ENCODE peak calls at places on chromosomes 11 and 22, in eight cellular contexts. One of them, this sample, is unnamed.

GRCh38 chr11:113551645-113552044 is 76.4 kb upstream of the DRD2 start:
- DNase-seq in spleen: no peak
- DNase-seq in choroid plexus epithelial cell: no peak
- DNase-seq in upper lobe of right lung: no peak
- DNase-seq in H9: no peak
- DNase-seq in stomach: no peak
- DNase-seq in transverse colon: no peak
- DNase-seq in cardiac muscle cell: no peak
- DNase-seq in this sample: no peak

GRCh38 chr11:124475265-124475664 is 29.8 kb upstream of the OR8B8 start:
- DNase-seq in cardiac muscle cell: no peak
- DNase-seq in upper lobe of right lung: no peak
- DNase-seq in H9: no peak
- DNase-seq in stomach: no peak
- DNase-seq in choroid plexus epithelial cell: no peak
- DNase-seq in spleen: no peak
- DNase-seq in transverse colon: no peak
- DNase-seq in this sample: no peak

GRCh38 chr22:50738649-50739227 is 734 bp downstream of the ACR start:
- DNase-seq in cardiac muscle cell: no peak
- DNase-seq in stomach: peak; percentile 15
- DNase-seq in H9: no peak
- DNase-seq in choroid plexus epithelial cell: no peak
- DNase-seq in upper lobe of right lung: peak; percentile 44
- DNase-seq in spleen: peak; percentile 39
- DNase-seq in transverse colon: no peak
- DNase-seq in this sample: no peak

GRCh38 chr11:12079726-12080556 is 30.4 kb upstream of the MICAL2 start:
- DNase-seq in choroid plexus epithelial cell: peak; percentile 96
- DNase-seq in upper lobe of right lung: peak; percentile 70
- DNase-seq in stomach: peak; percentile 50
- DNase-seq in spleen: no peak
- DNase-seq in cardiac muscle cell: peak; percentile 93
- DNase-seq in transverse colon: peak; percentile 56
- DNase-seq in H9: no peak
- DNase-seq in this sample: no peak

GRCh38 chr11:45289369-45289768 is 3.2 kb upstream of the SYT13 start:
- DNase-seq in transverse colon: no peak
- DNase-seq in spleen: no peak
- DNase-seq in cardiac muscle cell: peak; percentile 56
- DNase-seq in upper lobe of right lung: no peak
- DNase-seq in choroid plexus epithelial cell: peak; percentile 68
- DNase-seq in stomach: no peak
- DNase-seq in H9: no peak
- DNase-seq in this sample: no peak

GRCh38 chr11:111571829-111572501 is 30.3 kb upstream of the SIK2 start:
- DNase-seq in upper lobe of right lung: no peak
- DNase-seq in transverse colon: no peak
- DNase-seq in cardiac muscle cell: peak; percentile 27
- DNase-seq in choroid plexus epithelial cell: peak; percentile 36
- DNase-seq in spleen: no peak
- DNase-seq in H9: no peak
- DNase-seq in stomach: no peak
- DNase-seq in this sample: no peak

GRCh38 chr11:65013130-65013691 is 749 bp upstream of the ARL2 start:
- DNase-seq in choroid plexus epithelial cell: peak; percentile 90
- DNase-seq in H9: no peak
- DNase-seq in stomach: peak; percentile 93
- DNase-seq in transverse colon: peak; percentile 96
- DNase-seq in cardiac muscle cell: peak; percentile 91
- DNase-seq in spleen: peak; percentile 97
- DNase-seq in upper lobe of right lung: peak; percentile 95
- DNase-seq in this sample: peak; percentile 93

GRCh38 chr11:38060930-38061329 is 1462.9 kb upstream of the RAG2 start:
- DNase-seq in choroid plexus epithelial cell: peak; percentile 15
- DNase-seq in cardiac muscle cell: no peak
- DNase-seq in H9: no peak
- DNase-seq in spleen: no peak
- DNase-seq in stomach: no peak
- DNase-seq in transverse colon: no peak
- DNase-seq in upper lobe of right lung: no peak
- DNase-seq in this sample: no peak

GRCh38 chr11:63534895-63535461 is 1.6 kb upstream of the PLAAT4 start:
- DNase-seq in upper lobe of right lung: no peak
- DNase-seq in choroid plexus epithelial cell: no peak
- DNase-seq in H9: no peak
- DNase-seq in transverse colon: no peak
- DNase-seq in stomach: no peak
- DNase-seq in cardiac muscle cell: no peak
- DNase-seq in spleen: no peak
- DNase-seq in this sample: no peak

GRCh38 chr11:82906236-82906635 is 4.7 kb downstream of the DDIAS start:
- DNase-seq in H9: no peak
- DNase-seq in transverse colon: no peak
- DNase-seq in cardiac muscle cell: peak; percentile 56
- DNase-seq in choroid plexus epithelial cell: peak; percentile 52
- DNase-seq in stomach: no peak
- DNase-seq in spleen: no peak
- DNase-seq in upper lobe of right lung: no peak
- DNase-seq in this sample: no peak

GRCh38 chr22:48478529-48479265 is 1349.0 kb downstream of the BRD1 start:
- DNase-seq in upper lobe of right lung: no peak
- DNase-seq in cardiac muscle cell: no peak
- DNase-seq in spleen: peak; percentile 43
- DNase-seq in transverse colon: no peak
- DNase-seq in H9: no peak
- DNase-seq in choroid plexus epithelial cell: no peak
- DNase-seq in stomach: no peak
- DNase-seq in this sample: no peak

DNA sequence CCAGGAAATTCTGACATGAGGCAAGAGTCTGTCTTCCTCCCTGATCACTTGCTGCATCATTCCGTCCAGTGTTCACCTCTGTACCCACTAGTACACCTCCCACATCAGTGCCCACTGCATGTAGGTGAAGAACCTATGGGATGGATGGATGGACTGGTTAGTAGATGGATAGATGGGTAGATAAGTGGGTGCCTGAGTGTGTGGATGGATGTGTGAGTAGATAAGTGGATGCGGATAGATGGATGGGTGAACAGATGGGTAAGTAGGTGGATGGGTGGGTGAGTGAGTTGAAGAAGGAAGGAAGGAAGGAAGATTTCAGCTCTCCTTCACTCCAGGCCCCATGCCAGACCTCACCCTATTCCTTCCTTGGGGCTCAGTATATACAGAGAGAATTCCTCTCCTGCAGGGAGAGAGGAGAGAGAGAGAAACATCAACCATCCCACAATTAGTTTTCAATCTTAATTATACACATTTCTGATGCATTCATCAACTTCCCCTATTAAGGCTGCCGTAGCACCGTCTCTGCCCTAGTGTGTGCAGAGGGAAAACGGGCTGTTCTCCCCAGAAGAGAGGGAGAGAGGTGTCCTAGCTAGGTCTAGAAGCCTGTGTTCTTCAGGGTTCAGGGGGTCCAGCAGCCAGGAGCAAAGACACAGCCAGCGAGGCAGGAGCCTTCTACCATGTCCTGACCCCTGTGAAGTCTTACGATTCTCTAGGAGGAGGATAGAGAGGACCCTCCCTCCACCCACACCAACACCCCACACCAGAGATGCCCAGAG is 125.3 kb downstream of the BUD13 start:
- DNase-seq in transverse colon: no peak
- DNase-seq in H9: peak; percentile 5
- DNase-seq in cardiac muscle cell: no peak
- DNase-seq in spleen: no peak
- DNase-seq in upper lobe of right lung: no peak
- DNase-seq in stomach: no peak
- DNase-seq in choroid plexus epithelial cell: no peak
- DNase-seq in this sample: no peak
- TF ChIP-seq CTCF in transverse colon: no peak
- TF ChIP-seq CTCF in H9: no peak
- TF ChIP-seq CTCF in cardiac muscle cell: no peak
- TF ChIP-seq CTCF in spleen: no peak
- TF ChIP-seq CTCF in upper lobe of right lung: no peak
- TF ChIP-seq CTCF in stomach: no peak
- TF ChIP-seq CTCF in choroid plexus epithelial cell: no peak
- TF ChIP-seq CTCF in this sample: no peak

DNA sequence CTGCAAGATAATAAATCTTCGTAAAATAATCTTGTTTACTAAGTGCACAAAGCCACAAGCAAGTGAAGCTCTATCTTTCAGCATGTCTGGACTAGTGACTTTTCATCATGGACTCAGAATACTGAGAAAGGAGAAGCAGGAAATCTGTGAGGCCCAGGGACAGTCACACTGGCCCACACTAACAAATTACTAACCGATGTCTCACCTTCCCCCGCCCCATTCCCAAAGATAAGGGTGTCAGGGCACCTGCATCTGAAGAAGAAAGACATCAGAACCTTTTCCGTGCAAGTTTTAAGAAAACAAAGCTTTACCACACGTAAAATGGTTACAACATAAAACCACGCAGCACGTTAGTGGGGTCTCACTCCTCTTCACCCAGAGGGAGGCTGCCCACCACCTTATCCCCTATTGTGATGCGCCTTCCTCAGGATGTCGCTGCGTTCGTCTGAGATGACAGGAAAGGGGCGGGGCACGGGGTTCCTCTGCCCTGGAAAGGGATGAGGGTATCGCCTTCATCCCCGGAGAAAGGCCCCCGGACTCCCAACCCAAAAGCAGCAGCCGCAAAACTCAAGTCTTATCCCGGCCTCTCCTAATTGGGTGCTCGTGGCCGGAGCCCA is 603 bp downstream of the BTBD10 start:
- DNase-seq in stomach: peak; percentile 43
- DNase-seq in upper lobe of right lung: no peak
- DNase-seq in spleen: no peak
- DNase-seq in cardiac muscle cell: peak; percentile 24
- DNase-seq in transverse colon: peak; percentile 78
- DNase-seq in H9: peak; percentile 84
- DNase-seq in choroid plexus epithelial cell: no peak
- DNase-seq in this sample: peak; percentile 50
- TF ChIP-seq CTCF in stomach: no peak
- TF ChIP-seq CTCF in upper lobe of right lung: no peak
- TF ChIP-seq CTCF in spleen: no peak
- TF ChIP-seq CTCF in cardiac muscle cell: no peak
- TF ChIP-seq CTCF in transverse colon: no peak
- TF ChIP-seq CTCF in H9: peak; percentile 15
- TF ChIP-seq CTCF in choroid plexus epithelial cell: no peak
- TF ChIP-seq CTCF in this sample: no peak

GRCh38 chr11:621838-622237 is 2.9 kb downstream of the CDHR5 start:
- DNase-seq in H9: no peak
- DNase-seq in spleen: peak; percentile 50
- DNase-seq in upper lobe of right lung: no peak
- DNase-seq in transverse colon: no peak
- DNase-seq in choroid plexus epithelial cell: no peak
- DNase-seq in stomach: no peak
- DNase-seq in cardiac muscle cell: no peak
- DNase-seq in this sample: no peak

GRCh38 chr11:620935-621814 is 3.6 kb downstream of the CDHR5 start:
- DNase-seq in cardiac muscle cell: no peak
- DNase-seq in spleen: peak; percentile 71
- DNase-seq in upper lobe of right lung: no peak
- DNase-seq in transverse colon: no peak
- DNase-seq in choroid plexus epithelial cell: no peak
- DNase-seq in stomach: no peak
- DNase-seq in H9: no peak
- DNase-seq in this sample: no peak

GRCh38 chr11:618856-619624 is 3.3 kb upstream of the IRF7 start:
- DNase-seq in upper lobe of right lung: no peak
- DNase-seq in stomach: no peak
- DNase-seq in cardiac muscle cell: no peak
- DNase-seq in transverse colon: no peak
- DNase-seq in spleen: peak; percentile 74
- DNase-seq in choroid plexus epithelial cell: no peak
- DNase-seq in H9: no peak
- DNase-seq in this sample: no peak

GRCh38 chr11:619625-620050 is 3.9 kb upstream of the IRF7 start:
- DNase-seq in upper lobe of right lung: no peak
- DNase-seq in H9: no peak
- DNase-seq in spleen: no peak
- DNase-seq in cardiac muscle cell: no peak
- DNase-seq in stomach: no peak
- DNase-seq in transverse colon: no peak
- DNase-seq in choroid plexus epithelial cell: no peak
- DNase-seq in this sample: no peak

DNA sequence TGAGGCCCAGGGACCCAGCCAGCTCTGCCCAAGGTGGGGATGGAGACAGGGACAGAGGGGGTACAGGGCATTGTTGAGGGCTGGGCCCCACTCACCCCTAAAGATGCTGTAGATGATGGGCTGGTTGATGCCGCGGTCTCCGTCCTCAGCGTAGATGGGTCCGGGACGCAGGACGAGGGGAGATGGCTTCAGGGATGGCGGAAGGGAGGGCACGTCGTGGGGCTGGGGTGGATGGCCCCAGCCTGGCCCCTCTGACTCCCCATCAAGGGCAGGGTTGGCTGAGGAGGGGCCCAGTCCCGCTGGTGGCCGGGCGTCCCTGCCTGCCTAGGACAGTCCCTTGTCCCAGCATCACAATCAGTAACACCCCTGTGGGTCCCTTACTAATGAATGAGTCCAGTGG is 4.5 kb upstream of the IRF7 start:
- DNase-seq in transverse colon: no peak
- DNase-seq in spleen: peak; percentile 54
- DNase-seq in upper lobe of right lung: no peak
- DNase-seq in H9: no peak
- DNase-seq in cardiac muscle cell: no peak
- DNase-seq in stomach: no peak
- DNase-seq in choroid plexus epithelial cell: no peak
- DNase-seq in this sample: no peak
- TF ChIP-seq CTCF in transverse colon: no peak
- TF ChIP-seq CTCF in spleen: no peak
- TF ChIP-seq CTCF in upper lobe of right lung: no peak
- TF ChIP-seq CTCF in H9: no peak
- TF ChIP-seq CTCF in cardiac muscle cell: no peak
- TF ChIP-seq CTCF in stomach: no peak
- TF ChIP-seq CTCF in choroid plexus epithelial cell: no peak
- TF ChIP-seq CTCF in this sample: no peak

DNA sequence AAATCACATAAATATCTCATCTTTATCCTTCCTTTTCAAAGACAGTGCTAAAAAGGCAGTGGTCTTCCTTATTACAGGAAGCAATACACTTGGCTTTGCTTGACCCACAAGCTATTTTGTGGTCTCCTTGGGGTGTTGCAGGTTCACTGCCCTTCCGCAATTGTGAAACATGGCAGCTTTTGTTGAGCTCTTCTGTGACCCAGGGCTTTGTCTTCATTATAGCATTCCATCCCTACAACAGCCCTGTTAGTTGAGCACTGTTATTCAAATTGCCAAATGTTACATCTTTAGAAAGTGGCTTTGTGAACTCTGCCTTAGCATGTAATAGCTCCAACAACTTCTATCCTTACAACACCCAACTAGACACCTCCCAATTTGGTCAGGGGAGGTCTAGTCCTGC is 107.1 kb downstream of the OPCML start:
- DNase-seq in upper lobe of right lung: no peak
- DNase-seq in transverse colon: no peak
- DNase-seq in stomach: no peak
- DNase-seq in spleen: no peak
- DNase-seq in choroid plexus epithelial cell: no peak
- DNase-seq in H9: no peak
- DNase-seq in cardiac muscle cell: no peak
- DNase-seq in this sample: no peak
- TF ChIP-seq CTCF in upper lobe of right lung: no peak
- TF ChIP-seq CTCF in transverse colon: no peak
- TF ChIP-seq CTCF in stomach: no peak
- TF ChIP-seq CTCF in spleen: no peak
- TF ChIP-seq CTCF in choroid plexus epithelial cell: no peak
- TF ChIP-seq CTCF in H9: no peak
- TF ChIP-seq CTCF in cardiac muscle cell: no peak
- TF ChIP-seq CTCF in this sample: no peak